ENCODE peak calls at places on chromosomes 12 and 14, in ten cellular contexts. K is CD4-positive, CD25-positive, alpha-beta regulatory T cell; L is AML-193; B is lung; X is endothelial cell; J is astrocyte of the spinal cord; V is iris pigment epithelial cell; F is pancreas; T is GM04504; Y is HT-29. R is an unnamed sample.

GRCh38 chr12:76106631-76107030 is 22.1 kb upstream of the NAP1L1 start:
- DNase-seq in X (no peak), Y (no peak), V (no peak), B (no peak), T (no peak), K (no peak), L (no peak), F (no peak), J (peak), R (no peak)

GRCh38 chr12:2960432-2960956 is 1.3 kb downstream of the TEAD4 start:
- DNase-seq in B (no peak), Y (peak), L (no peak), F (no peak), X (peak), V (peak), K (no peak), T (no peak), J (peak), R (peak)

GRCh38 chr12:22230280-22230794 is 104.2 kb downstream of the ST8SIA1 start:
- DNase-seq in V (peak), T (no peak), L (no peak), F (no peak), K (no peak), B (no peak), J (peak), Y (no peak), X (no peak), R (peak)

GRCh38 chr12:105427883-105428282 is 97.4 kb downstream of the C12orf75 start:
- DNase-seq in X (no peak), B (no peak), V (peak), L (no peak), K (no peak), J (peak), F (no peak), T (no peak), Y (no peak), R (peak)

GRCh38 chr14:81390706-81391105 is 9.4 kb downstream of the STON2 start:
- DNase-seq in J (no peak), X (no peak), K (no peak), T (no peak), V (no peak), F (no peak), B (no peak), L (no peak), Y (no peak), R (no peak)

GRCh38 chr14:21558703-21559063 is 21.2 kb downstream of the OR10G3 start:
- DNase-seq in F (no peak), L (no peak), T (no peak), K (no peak), V (no peak), Y (no peak), B (no peak), X (no peak), J (no peak), R (no peak)

GRCh38 chr14:76550534-76550933 is 174.6 kb downstream of the ESRRB start:
- DNase-seq in J (no peak), B (no peak), F (no peak), V (peak), X (no peak), Y (no peak), K (no peak), T (no peak), L (no peak), R (peak)

GRCh38 chr12:52878507-52879393 is 26.1 kb downstream of the KRT8 start:
- DNase-seq in Y (no peak), T (no peak), L (no peak), J (no peak), K (no peak), X (no peak), B (no peak), V (no peak), F (no peak), R (peak)

GRCh38 chr14:61288228-61288627 is 7.1 kb upstream of the TMEM30B start:
- DNase-seq in Y (no peak), L (no peak), K (no peak), X (no peak), B (no peak), V (no peak), J (no peak), F (no peak), T (no peak), R (no peak)

GRCh38 chr12:9636807-9637206 is 29.1 kb upstream of the KLRB1 start:
- DNase-seq in J (no peak), Y (no peak), K (no peak), F (no peak), T (no peak), V (no peak), B (no peak), X (no peak), L (no peak), R (no peak)

GRCh38 chr14:61927521-61927920 is 165.3 kb downstream of the SNAPC1 start:
- DNase-seq in T (no peak), Y (no peak), V (peak), B (no peak), L (no peak), F (no peak), K (no peak), X (no peak), J (peak), R (peak)

GRCh38 chr14:36981832-36982528 is 190.4 kb downstream of the SLC25A21 start:
- DNase-seq in F (no peak), K (no peak), L (no peak), T (no peak), Y (no peak), V (peak), X (no peak), B (no peak), J (peak), R (no peak)

GRCh38 chr12:79826267-79827128 is 108.4 kb downstream of the PPP1R12A start:
- DNase-seq in Y (peak), J (no peak), B (no peak), F (no peak), X (no peak), T (no peak), L (no peak), K (no peak), V (no peak), R (no peak)

GRCh38 chr12:86801439-86801838 is 545.2 kb upstream of the MGAT4C start:
- DNase-seq in X (no peak), J (no peak), L (no peak), K (no peak), Y (no peak), B (no peak), T (no peak), F (no peak), V (no peak), R (peak)

R was measured in NCI-H226.